ENCODE peak calls at places on chromosomes 6 and 20, in six cellular contexts. T is prostate gland, Y is NCI-H2081 treated with DMSO at 0.1 percent for 48 hours, B is naive B cell, U is cardiac muscle cell, A is fibroblast of the aortic adventitia. Q is an unnamed sample.

GRCh38 chr20:50049442-50050026 is 63.4 kb downstream of the UBE2V1 start:
- DNase-seq in T (no peak), Y (no peak), B (peak; percentile 38), U (no peak), A (no peak), Q (no peak)

GRCh38 chr20:36890586-36890985 is 14.6 kb downstream of the TLDC2 start:
- DNase-seq in T (peak; percentile 28), Y (no peak), B (no peak), U (no peak), A (no peak), Q (no peak)

GRCh38 chr20:5171074-5171789 is 44.4 kb downstream of the CDS2 start:
- DNase-seq in T (no peak), Y (peak; percentile 13), B (no peak), U (peak; percentile 88), A (no peak), Q (no peak)

GRCh38 chr6:151609146-151609962 is 115.5 kb downstream of the CCDC170 start:
- DNase-seq in T (no peak), Y (no peak), B (no peak), U (no peak), A (peak; percentile 44), Q (no peak)

GRCh38 chr6:77034161-77034560 is 429.1 kb downstream of the HTR1B start:
- DNase-seq in T (no peak), Y (no peak), B (no peak), U (peak; percentile 84), A (peak; percentile 83), Q (no peak)

GRCh38 chr6:37535701-37536461 is 36.2 kb upstream of the CCDC167 start:
- DNase-seq in T (peak; percentile 14), Y (no peak), B (peak; percentile 39), U (peak; percentile 52), A (no peak), Q (no peak)

GRCh38 chr20:32610897-32611218 is 25.7 kb upstream of the NOL4L start:
- DNase-seq in T (no peak), Y (no peak), B (no peak), U (no peak), A (no peak), Q (no peak)

GRCh38 chr20:50826121-50826520 is 31.3 kb downstream of the BCAS4 start:
- DNase-seq in T (no peak), Y (no peak), B (no peak), U (no peak), A (peak; percentile 44), Q (no peak)

GRCh38 chr20:33280000-33280680 is 2.9 kb upstream of the BPIFB1 start:
- DNase-seq in T (no peak), Y (no peak), B (no peak), U (no peak), A (no peak), Q (no peak)

GRCh38 chr6:88662163-88662580 is 301.2 kb downstream of the RNGTT start:
- DNase-seq in T (no peak), Y (no peak), B (no peak), U (no peak), A (no peak), Q (no peak)